ENCODE peak calls at places on chromosomes 11 and 22, in six cellular contexts. V, U, G, P, J and X are unnamed samples.

GRCh38 chr11:118095967-118096367 is 9.2 kb upstream of the SMIM35 start:
- DNase-seq in G (no peak), P (no peak), V (no peak), U (no peak), J (no peak), X (no peak)

GRCh38 chr11:1127664-1128162 is 30.0 kb upstream of the MUC5AC start:
- DNase-seq in V (no peak), P (peak; percentile 54), G (no peak), J (no peak), U (no peak), X (no peak)

GRCh38 chr22:44351685-44352377 is 39.1 kb upstream of the SHISAL1 start:
- DNase-seq in V (no peak), P (peak; percentile 89), G (peak; percentile 93), J (peak; percentile 60), U (peak; percentile 76), X (no peak)

GRCh38 chr22:35540600-35541253 is at the start of gene RASD2:
- DNase-seq in G (no peak), V (no peak), U (peak; percentile 8), J (peak; percentile 44), P (peak; percentile 90), X (peak; percentile 33)

GRCh38 chr22:46414704-46415103 is 79.2 kb downstream of the TRMU start:
- DNase-seq in V (no peak), P (no peak), U (no peak), G (no peak), J (no peak), X (no peak)

GRCh38 chr11:73878771-73879170 is 2.0 kb downstream of the PAAF1 start:
- DNase-seq in G (no peak), P (no peak), U (no peak), V (no peak), J (no peak), X (no peak)

GRCh38 chr22:41657709-41658108 is 31.0 kb downstream of the SNU13 start:
- DNase-seq in P (no peak), J (no peak), U (no peak), V (no peak), G (no peak), X (no peak)

GRCh38 chr22:34414467-34415440 is 494.5 kb upstream of the LARGE1 start:
- DNase-seq in G (peak; percentile 0), V (no peak), P (no peak), J (peak; percentile 28), U (peak; percentile 1), X (peak; percentile 30)

GRCh38 chr11:104694259-104695070 is 203.8 kb downstream of the CASP12 start:
- DNase-seq in P (no peak), V (no peak), J (no peak), U (no peak), G (peak; percentile 70), X (no peak)

GRCh38 chr11:90717522-90717921 is 494.7 kb upstream of the CHORDC1 start:
- DNase-seq in G (no peak), P (no peak), V (no peak), J (no peak), U (no peak), X (no peak)

GRCh38 chr11:128766687-128767086 is 72.8 kb downstream of the FLI1 start:
- DNase-seq in U (no peak), V (no peak), G (peak; percentile 63), P (no peak), J (no peak), X (no peak)